ENCODE peak calls at places on chromosomes 6 and 20, in four cellular contexts. One of them, this sample, is unnamed. For H3K9me3, H3K4me1 and H3K27me3, the result is how much of the 10 kb centered on the place peaks cover.

GRCh38 chr6:35564733-35565132 is 52.0 kb upstream of the TULP1 start:
- DNase-seq in aorta: no peak
- DNase-seq in HepG2: no peak
- DNase-seq in CD8-positive, alpha-beta T cell: no peak
- DNase-seq in this sample: no peak

GRCh38 chr6:157264701-157265100 is 58.6 kb downstream of the TMEM242 start:
- DNase-seq in aorta: peak
- DNase-seq in HepG2: no peak
- DNase-seq in CD8-positive, alpha-beta T cell: no peak
- DNase-seq in this sample: no peak

GRCh38 chr20:8414611-8415274 is 282.7 kb downstream of the PLCB1 start:
- DNase-seq in aorta: no peak
- DNase-seq in HepG2: peak
- DNase-seq in CD8-positive, alpha-beta T cell: no peak
- DNase-seq in this sample: no peak

GRCh38 chr20:37356961-37357371 is 11.0 kb downstream of the SRC start:
- DNase-seq in aorta: peak
- DNase-seq in HepG2: no peak
- DNase-seq in CD8-positive, alpha-beta T cell: no peak
- DNase-seq in this sample: no peak

GRCh38 chr6:43471399-43471798 is 6.0 kb upstream of the TJAP1 start:
- DNase-seq in aorta: no peak
- DNase-seq in HepG2: no peak
- DNase-seq in CD8-positive, alpha-beta T cell: no peak
- DNase-seq in this sample: no peak

GRCh38 chr6:136035378-136036070 is 184.0 kb downstream of the PDE7B start:
- DNase-seq in aorta: no peak
- DNase-seq in HepG2: no peak
- DNase-seq in CD8-positive, alpha-beta T cell: no peak
- DNase-seq in this sample: no peak

GRCh38 chr20:49276201-49276894 is 1.5 kb downstream of the ZNFX1 start:
- DNase-seq in aorta: no peak
- DNase-seq in HepG2: no peak
- DNase-seq in CD8-positive, alpha-beta T cell: peak
- DNase-seq in this sample: no peak

GRCh38 chr6:28648035-28648877 is 122.6 kb downstream of the GPX5 start:
- DNase-seq in aorta: no peak
- DNase-seq in HepG2: peak
- DNase-seq in CD8-positive, alpha-beta T cell: no peak
- DNase-seq in this sample: no peak

GRCh38 chr6:131636880-131637792 is at the start of gene ENPP3:
- DNase-seq in aorta: no peak
- DNase-seq in HepG2: peak
- DNase-seq in CD8-positive, alpha-beta T cell: no peak
- DNase-seq in this sample: no peak

GRCh38 chr20:64053841-64054661 is 4.6 kb upstream of the SOX18 start:
- DNase-seq in aorta: no peak
- DNase-seq in HepG2: peak
- DNase-seq in CD8-positive, alpha-beta T cell: no peak
- DNase-seq in this sample: no peak

DNA sequence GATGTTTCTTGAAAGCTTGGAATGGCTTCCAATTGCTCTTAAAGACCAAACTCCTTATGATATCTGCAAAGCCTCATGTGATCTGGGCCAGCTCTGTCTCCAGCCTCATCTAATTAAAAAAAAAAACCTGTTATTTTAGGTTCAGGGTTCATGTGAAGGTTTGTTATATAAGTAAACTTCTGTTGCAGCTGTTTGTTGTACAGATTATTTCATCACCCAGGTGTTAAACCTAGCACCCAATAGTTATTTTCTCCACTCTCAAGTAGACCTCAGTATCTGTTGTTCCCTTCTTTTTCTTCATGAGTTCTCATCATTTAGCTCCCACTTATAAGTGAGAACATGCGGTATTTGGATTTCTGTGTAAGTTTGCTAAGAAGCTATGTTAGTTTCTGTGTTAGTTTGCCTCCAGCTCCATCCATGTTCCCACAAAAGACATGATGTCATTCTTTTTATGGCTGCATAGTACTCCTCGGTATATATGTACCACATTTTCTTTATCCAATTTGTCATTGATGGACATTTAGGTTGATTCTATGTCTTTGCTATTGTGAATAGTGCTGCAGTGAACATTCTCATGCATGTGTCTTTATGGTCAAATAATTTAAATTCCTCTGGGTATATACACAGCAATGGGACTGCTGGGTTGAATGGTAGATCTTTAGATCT is 30.2 kb upstream of the TFB1M start:
- DNase-seq in aorta: no peak
- DNase-seq in HepG2: no peak
- DNase-seq in CD8-positive, alpha-beta T cell: no peak
- DNase-seq in this sample: no peak
- H3K9me3 ChIP-seq in aorta: under half
- H3K9me3 ChIP-seq in HepG2: half or more
- H3K9me3 ChIP-seq in CD8-positive, alpha-beta T cell: under half
- H3K9me3 ChIP-seq in this sample: under half

GRCh38 chr6:21593412-21593926 is at the start of gene SOX4:
- DNase-seq in aorta: peak
- DNase-seq in HepG2: peak
- DNase-seq in CD8-positive, alpha-beta T cell: peak
- DNase-seq in this sample: peak
- H3K4me1 ChIP-seq in aorta: under half
- H3K4me1 ChIP-seq in HepG2: under half
- H3K4me1 ChIP-seq in CD8-positive, alpha-beta T cell: under half
- H3K4me1 ChIP-seq in this sample: under half

GRCh38 chr6:36897629-36898028 is 11.9 kb downstream of the C6orf89 start:
- DNase-seq in aorta: no peak
- DNase-seq in HepG2: peak
- DNase-seq in CD8-positive, alpha-beta T cell: no peak
- DNase-seq in this sample: no peak
- H3K27me3 ChIP-seq in aorta: under half
- H3K27me3 ChIP-seq in HepG2: under half
- H3K27me3 ChIP-seq in CD8-positive, alpha-beta T cell: under half
- H3K27me3 ChIP-seq in this sample: under half

DNA sequence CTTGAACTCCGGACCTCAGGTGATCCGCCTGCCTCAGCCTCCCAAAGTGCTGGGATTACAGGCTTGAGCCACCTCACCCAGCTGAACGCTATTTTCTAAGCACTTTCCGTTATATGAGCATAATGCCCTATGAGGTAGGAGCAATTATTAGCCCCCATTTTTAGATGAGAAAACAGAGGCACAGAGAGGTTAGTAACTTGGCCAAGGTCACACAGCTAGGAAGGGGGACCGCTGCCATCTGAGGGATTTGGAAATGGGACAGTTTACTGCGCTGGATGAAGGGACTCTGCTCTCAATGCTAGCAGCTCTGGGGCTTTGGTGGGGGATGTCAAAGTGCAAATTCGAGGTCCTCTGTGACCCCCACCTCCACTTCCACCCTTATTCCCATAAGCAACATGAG is 62.5 kb downstream of the BCAS4 start:
- DNase-seq in aorta: no peak
- DNase-seq in HepG2: no peak
- DNase-seq in CD8-positive, alpha-beta T cell: no peak
- DNase-seq in this sample: no peak
- H3K9me3 ChIP-seq in aorta: under half
- H3K9me3 ChIP-seq in HepG2: under half
- H3K9me3 ChIP-seq in CD8-positive, alpha-beta T cell: under half
- H3K9me3 ChIP-seq in this sample: under half

DNA sequence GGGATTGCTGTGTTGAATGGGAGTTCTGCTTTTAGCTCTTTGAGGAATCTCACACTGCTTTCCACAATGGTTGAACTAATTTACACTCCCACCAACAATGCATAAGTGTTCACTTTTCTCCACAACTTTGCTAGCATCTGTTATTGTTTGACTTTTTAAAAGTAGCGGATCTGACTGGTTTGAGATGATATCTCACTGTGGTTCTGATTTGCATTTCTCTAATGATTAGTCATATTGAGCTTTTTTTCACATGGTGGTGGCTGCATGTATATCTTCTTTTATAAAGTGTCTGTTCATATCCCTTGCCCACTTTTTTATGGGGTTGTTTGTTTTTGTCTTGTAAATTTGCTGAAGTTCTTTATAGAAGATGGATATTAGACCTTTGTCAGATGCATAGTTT is 588.3 kb upstream of the ADGRB3 start:
- DNase-seq in aorta: no peak
- DNase-seq in HepG2: no peak
- DNase-seq in CD8-positive, alpha-beta T cell: no peak
- DNase-seq in this sample: no peak
- H3K4me1 ChIP-seq in aorta: under half
- H3K4me1 ChIP-seq in HepG2: under half
- H3K4me1 ChIP-seq in CD8-positive, alpha-beta T cell: under half
- H3K4me1 ChIP-seq in this sample: under half

GRCh38 chr20:21713470-21713869 is 8.0 kb downstream of the PAX1 start:
- DNase-seq in aorta: no peak
- DNase-seq in HepG2: no peak
- DNase-seq in CD8-positive, alpha-beta T cell: no peak
- DNase-seq in this sample: no peak
- H3K27me3 ChIP-seq in aorta: under half
- H3K27me3 ChIP-seq in HepG2: under half
- H3K27me3 ChIP-seq in CD8-positive, alpha-beta T cell: under half
- H3K27me3 ChIP-seq in this sample: half or more

DNA sequence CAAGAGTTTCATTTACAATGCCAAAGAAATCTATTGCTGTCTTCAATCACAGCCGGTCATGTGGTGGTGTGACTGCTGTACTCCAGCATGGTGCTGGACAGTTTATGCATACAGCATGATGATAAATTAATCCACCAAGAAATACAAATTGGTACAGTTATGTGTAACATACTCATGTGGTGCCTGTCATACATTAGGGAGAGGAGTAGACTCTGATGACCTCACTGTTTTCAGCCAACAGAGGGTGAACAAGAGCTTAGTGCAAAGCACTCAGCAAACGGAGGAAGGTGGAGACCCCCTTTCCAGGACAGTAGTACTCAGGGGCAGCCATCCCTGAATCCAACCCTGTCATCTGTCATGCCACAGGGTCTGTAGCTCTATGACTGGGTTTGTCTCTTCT is 178.4 kb upstream of the SYNDIG1 start:
- DNase-seq in aorta: no peak
- DNase-seq in HepG2: no peak
- DNase-seq in CD8-positive, alpha-beta T cell: no peak
- DNase-seq in this sample: no peak
- H3K9me3 ChIP-seq in aorta: under half
- H3K9me3 ChIP-seq in HepG2: under half
- H3K9me3 ChIP-seq in CD8-positive, alpha-beta T cell: under half
- H3K9me3 ChIP-seq in this sample: under half

GRCh38 chr20:32205502-32206382 is 1.8 kb downstream of the PLAGL2 start:
- DNase-seq in aorta: no peak
- DNase-seq in HepG2: no peak
- DNase-seq in CD8-positive, alpha-beta T cell: no peak
- DNase-seq in this sample: no peak

GRCh38 chr20:32208499-32209154 is 947 bp downstream of the POFUT1 start:
- DNase-seq in aorta: no peak
- DNase-seq in HepG2: no peak
- DNase-seq in CD8-positive, alpha-beta T cell: no peak
- DNase-seq in this sample: no peak

GRCh38 chr20:32206383-32207210 is 946 bp downstream of the PLAGL2 start:
- DNase-seq in aorta: no peak
- DNase-seq in HepG2: no peak
- DNase-seq in CD8-positive, alpha-beta T cell: no peak
- DNase-seq in this sample: no peak

GRCh38 chr20:32207211-32207625 is 325 bp downstream of the PLAGL2 start:
- DNase-seq in aorta: no peak
- DNase-seq in HepG2: no peak
- DNase-seq in CD8-positive, alpha-beta T cell: no peak
- DNase-seq in this sample: no peak

DNA sequence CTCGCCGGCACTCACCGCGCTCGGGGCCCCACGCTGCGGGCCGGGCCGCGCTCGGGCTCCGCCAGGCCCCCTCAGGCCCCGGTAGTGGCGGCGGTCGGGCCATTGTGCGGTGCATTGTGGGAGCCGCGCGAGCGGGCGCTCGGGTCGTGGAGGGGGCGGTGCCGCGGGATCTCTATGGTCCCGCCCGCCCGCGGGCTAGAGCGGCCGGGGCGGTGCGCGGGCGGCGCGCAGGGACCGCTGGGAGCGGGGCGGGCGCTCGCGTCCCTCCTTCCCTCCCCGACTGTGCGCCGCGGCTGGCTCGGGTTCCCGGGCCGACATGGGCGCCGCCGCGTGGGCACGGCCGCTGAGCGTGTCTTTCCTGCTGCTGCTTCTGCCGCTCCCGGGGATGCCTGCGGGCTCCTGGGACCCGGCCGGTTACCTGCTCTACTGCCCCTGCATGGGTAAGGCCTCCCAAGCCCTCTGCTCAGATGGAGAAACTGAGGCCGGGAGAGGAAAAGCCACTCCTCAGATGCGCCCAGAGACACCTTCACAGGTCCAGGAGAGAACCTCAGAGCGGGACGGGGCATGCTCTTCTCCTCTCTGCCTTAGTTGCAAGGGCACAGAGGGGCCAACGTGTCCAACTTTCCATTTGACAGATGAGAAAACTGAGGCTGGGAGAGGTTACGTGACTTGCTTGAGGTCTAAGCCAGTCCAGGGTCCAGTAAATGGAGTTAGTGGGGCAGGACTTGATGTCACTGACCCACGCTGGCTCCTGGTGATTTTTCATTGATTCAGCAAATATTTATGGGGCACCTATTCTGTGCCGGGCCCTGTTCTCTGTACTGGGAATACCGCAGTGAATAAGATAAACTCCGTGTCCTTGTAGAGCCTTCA is at the start of the genes PLAGL2 and POFUT1:
- DNase-seq in aorta: peak
- DNase-seq in HepG2: peak
- DNase-seq in CD8-positive, alpha-beta T cell: peak
- DNase-seq in this sample: no peak
- H3K4me1 ChIP-seq in aorta: under half
- H3K4me1 ChIP-seq in HepG2: half or more
- H3K4me1 ChIP-seq in CD8-positive, alpha-beta T cell: half or more
- H3K4me1 ChIP-seq in this sample: under half

GRCh38 chr6:42009844-42010184 is 40.5 kb upstream of the TAF8 start:
- DNase-seq in aorta: no peak
- DNase-seq in HepG2: no peak
- DNase-seq in CD8-positive, alpha-beta T cell: no peak
- DNase-seq in this sample: no peak

GRCh38 chr6:42013134-42013516 is 37.2 kb upstream of the TAF8 start:
- DNase-seq in aorta: no peak
- DNase-seq in HepG2: no peak
- DNase-seq in CD8-positive, alpha-beta T cell: no peak
- DNase-seq in this sample: no peak

GRCh38 chr6:42012501-42013133 is 37.7 kb upstream of the TAF8 start:
- DNase-seq in aorta: no peak
- DNase-seq in HepG2: no peak
- DNase-seq in CD8-positive, alpha-beta T cell: no peak
- DNase-seq in this sample: no peak

GRCh38 chr6:42010185-42010872 is 40.0 kb upstream of the TAF8 start:
- DNase-seq in aorta: no peak
- DNase-seq in HepG2: no peak
- DNase-seq in CD8-positive, alpha-beta T cell: no peak
- DNase-seq in this sample: no peak

DNA sequence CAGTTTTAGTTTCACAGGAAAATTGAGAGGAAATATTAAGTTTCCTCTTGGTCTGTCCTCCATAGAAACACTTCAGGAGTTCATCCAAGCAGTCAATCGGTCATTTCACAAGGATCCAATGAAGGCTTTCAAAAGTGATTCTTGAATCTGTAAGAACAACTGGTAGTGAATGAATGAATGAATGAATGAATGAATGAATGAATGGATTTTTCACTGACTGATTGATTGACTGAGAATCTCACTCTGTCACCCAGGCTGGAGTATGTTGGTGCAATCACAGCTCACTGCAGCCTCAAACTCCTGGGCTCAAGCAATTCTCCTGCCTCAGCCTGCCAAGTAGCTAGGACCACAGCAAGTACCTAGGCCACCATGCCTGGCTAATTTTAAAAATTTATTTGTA is 39.4 kb upstream of the TAF8 start:
- DNase-seq in aorta: no peak
- DNase-seq in HepG2: no peak
- DNase-seq in CD8-positive, alpha-beta T cell: no peak
- DNase-seq in this sample: no peak
- H3K27me3 ChIP-seq in aorta: under half
- H3K27me3 ChIP-seq in HepG2: under half
- H3K27me3 ChIP-seq in CD8-positive, alpha-beta T cell: under half
- H3K27me3 ChIP-seq in this sample: under half